ENCODE peak calls at places on chromosomes 3 and 15, in six cellular contexts. T is EL; H is EH; M is left ventricle myocardium superior; X is WTC11; E is activated CD4-positive, alpha-beta T cell treated with anti-CD3 and anti-CD28 coated beads, Interleukin-2, amount 50 U/mL, for 4 hours. Q is an unnamed sample.

GRCh38 chr3:31219131-31219843 is 313.4 kb upstream of the STT3B start:
- DNase-seq in E (no peak), H (peak; percentile 52), T (peak; percentile 13), M (no peak), X (no peak), Q (no peak)

GRCh38 chr15:74444106-74445062 is 10.6 kb upstream of the SEMA7A start:
- DNase-seq in H (no peak), M (no peak), E (no peak), T (no peak), X (no peak), Q (no peak)

GRCh38 chr3:48240000-48240710 is 749 bp upstream of the ZNF589 start:
- DNase-seq in T (no peak), M (no peak), H (no peak), X (peak; percentile 56), E (no peak), Q (no peak)

GRCh38 chr15:77869021-77869895 is 208.3 kb downstream of the TBC1D2B start:
- DNase-seq in X (no peak), M (peak; percentile 13), T (peak; percentile 73), H (peak; percentile 79), E (no peak), Q (peak; percentile 42)

GRCh38 chr3:158127250-158128219 is 17.6 kb downstream of the RSRC1 start:
- DNase-seq in X (no peak), H (peak; percentile 46), M (no peak), T (peak; percentile 41), E (no peak), Q (no peak)

GRCh38 chr15:45457641-45458539 is 64.7 kb downstream of the SLC30A4 start:
- DNase-seq in E (peak; percentile 65), M (peak; percentile 42), H (peak; percentile 82), X (peak; percentile 62), T (peak; percentile 88), Q (no peak)

GRCh38 chr15:82317091-82317489 is 32.2 kb downstream of the GOLGA6L10 start:
- DNase-seq in T (no peak), M (no peak), H (no peak), E (no peak), X (no peak), Q (no peak)

GRCh38 chr3:96814581-96815567 is at the start of gene EPHA6:
- DNase-seq in E (no peak), M (peak; percentile 23), T (no peak), H (no peak), X (peak; percentile 25), Q (no peak)

GRCh38 chr15:93348711-93349110 is 259.7 kb upstream of the RGMA start:
- DNase-seq in M (no peak), X (no peak), E (no peak), T (no peak), H (no peak), Q (no peak)

GRCh38 chr15:41983621-41984571 is 11.5 kb upstream of the EHD4 start:
- DNase-seq in X (no peak), E (no peak), H (no peak), T (no peak), M (no peak), Q (no peak)

GRCh38 chr3:63900459-63900858 is 11.7 kb downstream of the SCAANT1 start:
- DNase-seq in E (no peak), H (no peak), X (no peak), T (no peak), M (no peak), Q (no peak)

GRCh38 chr3:189962466-189962865 is 158.2 kb downstream of the P3H2 start:
- DNase-seq in M (no peak), T (no peak), X (no peak), H (no peak), E (no peak), Q (no peak)

GRCh38 chr3:157201648-157202278 is 41.8 kb upstream of the CCNL1 start:
- DNase-seq in E (no peak), T (peak; percentile 49), H (peak; percentile 74), X (no peak), M (no peak), Q (no peak)

GRCh38 chr3:195761031-195761430 is 40.3 kb downstream of the MUC20 start:
- DNase-seq in X (no peak), E (no peak), H (no peak), M (no peak), T (no peak), Q (no peak)

GRCh38 chr15:49847937-49848823 is 227.3 kb downstream of the DTWD1 start:
- DNase-seq in H (peak; percentile 98), M (no peak), X (no peak), E (no peak), T (peak; percentile 94), Q (no peak)

GRCh38 chr3:107524214-107525100 is 1.7 kb downstream of the BBX start:
- DNase-seq in M (peak; percentile 66), T (peak; percentile 71), H (peak; percentile 71), X (peak; percentile 41), E (peak; percentile 41), Q (no peak)

GRCh38 chr3:69934398-69934797 is 65.1 kb upstream of the SAMMSON start:
- DNase-seq in H (no peak), T (no peak), E (no peak), X (no peak), M (no peak), Q (no peak)

GRCh38 chr3:131393056-131393455 is 11.5 kb downstream of the NUDT16 start:
- DNase-seq in H (peak; percentile 35), E (no peak), X (no peak), T (no peak), M (no peak), Q (no peak)

GRCh38 chr3:45026957-45027356 is 854 bp downstream of the CLEC3B start:
- DNase-seq in X (no peak), E (no peak), M (peak; percentile 90), T (peak; percentile 81), H (peak; percentile 82), Q (no peak)

GRCh38 chr3:62003833-62004232 is 369.5 kb downstream of the FEZF2 start:
- DNase-seq in T (no peak), H (peak; percentile 24), E (no peak), M (no peak), X (no peak), Q (no peak)

GRCh38 chr15:45177285-45177684 is 10.5 kb downstream of the SHF start:
- DNase-seq in E (no peak), H (no peak), M (no peak), T (no peak), X (no peak), Q (no peak)

GRCh38 chr3:186998937-186999368 is 68.6 kb downstream of the ST6GAL1 start:
- DNase-seq in H (no peak), M (no peak), X (peak; percentile 81), E (no peak), T (no peak), Q (no peak)

GRCh38 chr3:55408193-55408826 is 78.8 kb downstream of the WNT5A start:
- DNase-seq in E (no peak), T (no peak), X (no peak), H (no peak), M (no peak), Q (no peak)

GRCh38 chr3:108342829-108343478 is 46.6 kb downstream of the HHLA2 start:
- DNase-seq in M (no peak), T (no peak), E (no peak), X (no peak), H (no peak), Q (no peak)

GRCh38 chr3:53337167-53337940 is 10.0 kb downstream of the DCP1A start:
- DNase-seq in H (no peak), M (no peak), T (no peak), E (no peak), X (no peak), Q (no peak)

GRCh38 chr3:9398715-9399708 is 1.6 kb downstream of the SETD5 start:
- DNase-seq in T (peak; percentile 49), H (peak; percentile 57), X (no peak), E (no peak), M (no peak), Q (no peak)

GRCh38 chr3:56836276-56837163 is 34.8 kb upstream of the ARHGEF3 start:
- DNase-seq in H (peak; percentile 28), T (no peak), X (no peak), M (no peak), E (no peak), Q (no peak)

GRCh38 chr15:95051881-95052280 is 820.5 kb downstream of the MCTP2 start:
- DNase-seq in E (no peak), T (peak; percentile 75), H (peak; percentile 59), M (no peak), X (no peak), Q (no peak)

GRCh38 chr3:47156418-47156817 is 7.5 kb downstream of the SETD2 start:
- DNase-seq in T (no peak), M (no peak), H (peak; percentile 7), E (no peak), X (no peak), Q (no peak)

GRCh38 chr3:188486126-188486525 is 332.2 kb downstream of the LPP start:
- DNase-seq in X (no peak), E (no peak), M (no peak), H (peak; percentile 82), T (peak; percentile 62), Q (no peak)

GRCh38 chr3:15953841-15954240 is 156.1 kb upstream of the ANKRD28 start:
- DNase-seq in T (no peak), M (no peak), X (no peak), H (no peak), E (no peak), Q (no peak)

GRCh38 chr3:113747719-113748046 is 848 bp downstream of the ATP6V1A start:
- DNase-seq in H (peak; percentile 24), E (peak; percentile 13), X (no peak), T (no peak), M (no peak), Q (no peak)

GRCh38 chr3:120145498-120146285 is 51.4 kb upstream of the GSK3B start:
- DNase-seq in M (no peak), E (no peak), T (peak; percentile 89), X (no peak), H (peak; percentile 86), Q (no peak)

GRCh38 chr3:172836390-172836997 is 86.0 kb downstream of the ECT2 start:
- DNase-seq in X (peak; percentile 40), M (no peak), H (peak; percentile 58), T (peak; percentile 59), E (no peak), Q (peak; percentile 31)